ENCODE peak calls at places on chromosomes 4 and X, in four cellular contexts. F, X, B and H are unnamed samples.

GRCh38 chrX:120761810-120762209 is 113.9 kb downstream of the CT47B1 start:
- DNase-seq in F (no peak), X (peak; percentile 93), B (no peak), H (no peak)

GRCh38 chr4:189498457-189498856 is 442.2 kb upstream of the FRG1 start:
- DNase-seq in F (no peak), X (no peak), B (no peak), H (no peak)

GRCh38 chr4:118417325-118417724 is 64.5 kb upstream of the PRSS12 start:
- DNase-seq in F (no peak), X (no peak), B (no peak), H (no peak)

GRCh38 chrX:25017667-25018247 is 2.0 kb upstream of the ARX start:
- DNase-seq in F (no peak), X (no peak), B (peak; percentile 79), H (no peak)

GRCh38 chr4:63556332-63556731 is 852.9 kb downstream of the TECRL start:
- DNase-seq in F (no peak), X (no peak), B (no peak), H (no peak)

GRCh38 chr4:156971623-156972369 is at the start of gene PDGFC:
- DNase-seq in F (no peak), X (peak; percentile 61), B (peak; percentile 82), H (peak; percentile 90)

GRCh38 chr4:87073570-87074470 is 139.0 kb downstream of the AFF1 start:
- DNase-seq in F (peak; percentile 67), X (no peak), B (no peak), H (no peak)

GRCh38 chr4:155967098-155967497 is 13.4 kb upstream of the CTSO start:
- DNase-seq in F (no peak), X (peak; percentile 88), B (no peak), H (no peak)

GRCh38 chr4:151415978-151416377 is 7.0 kb downstream of the FHIP1A start:
- DNase-seq in F (no peak), X (peak; percentile 75), B (no peak), H (no peak)

GRCh38 chr4:3767569-3768288 is 1.5 kb downstream of the ADRA2C start:
- DNase-seq in F (no peak), X (no peak), B (no peak), H (no peak)

GRCh38 chrX:132071260-132071659 is 48.2 kb downstream of the STK26 start:
- DNase-seq in F (no peak), X (peak; percentile 38), B (no peak), H (no peak)

GRCh38 chrX:39022106-39022505 is 220.8 kb downstream of the MID1IP1 start:
- DNase-seq in F (no peak), X (peak; percentile 33), B (no peak), H (no peak)

GRCh38 chr4:16827762-16828724 is 70.4 kb downstream of the LDB2 start:
- DNase-seq in F (no peak), X (no peak), B (peak; percentile 27), H (no peak)

GRCh38 chr4:106546380-106546779 is 177.8 kb upstream of the GIMD1 start:
- DNase-seq in F (no peak), X (no peak), B (no peak), H (no peak)

GRCh38 chrX:132059973-132060540 is 37.0 kb downstream of the STK26 start:
- DNase-seq in F (no peak), X (no peak), B (no peak), H (no peak)

GRCh38 chrX:123849096-123849495 is 10.8 kb upstream of the XIAP start:
- DNase-seq in F (no peak), X (no peak), B (no peak), H (no peak)

GRCh38 chr4:125664091-125664767 is 349.5 kb downstream of the FAT4 start:
- DNase-seq in F (no peak), X (no peak), B (no peak), H (no peak)

GRCh38 chr4:123291329-123291728 is 105.3 kb upstream of the SPRY1 start:
- DNase-seq in F (no peak), X (no peak), B (no peak), H (no peak)

GRCh38 chrX:33817266-33817665 is 314.8 kb downstream of the FAM47A start:
- DNase-seq in F (no peak), X (no peak), B (no peak), H (no peak)

GRCh38 chrX:25523574-25523973 is 507.8 kb upstream of the ARX start:
- DNase-seq in F (no peak), X (peak; percentile 26), B (no peak), H (no peak)

GRCh38 chrX:16666541-16666940 is 16.6 kb downstream of the S100G start:
- DNase-seq in F (no peak), X (peak; percentile 33), B (no peak), H (no peak)

GRCh38 chrX:16653424-16653823 is 3.5 kb downstream of the S100G start:
- DNase-seq in F (no peak), X (peak; percentile 49), B (no peak), H (no peak)

GRCh38 chrX:6852869-6853268 is 294.6 kb upstream of the STS start:
- DNase-seq in F (no peak), X (no peak), B (no peak), H (no peak)

GRCh38 chrX:101022020-101022419 is 29.9 kb downstream of the TRMT2B start:
- DNase-seq in F (no peak), X (no peak), B (no peak), H (no peak)

GRCh38 chr4:55654131-55654530 is 18.0 kb upstream of the NMU start:
- DNase-seq in F (no peak), X (no peak), B (no peak), H (no peak)

GRCh38 chr4:3440979-3441500 is 728 bp upstream of the HGFAC start:
- DNase-seq in F (no peak), X (peak; percentile 21), B (peak; percentile 15), H (peak; percentile 62)

GRCh38 chr4:121594796-121595526 is 101.8 kb downstream of the ANXA5 start:
- DNase-seq in F (no peak), X (peak; percentile 81), B (no peak), H (no peak)

GRCh38 chr4:6489962-6490361 is 17.5 kb upstream of the PPP2R2C start:
- DNase-seq in F (no peak), X (no peak), B (no peak), H (no peak)

GRCh38 chr4:125787707-125788106 is 473.0 kb downstream of the FAT4 start:
- DNase-seq in F (no peak), X (no peak), B (no peak), H (no peak)

GRCh38 chr4:171956678-171957077 is 143.5 kb downstream of the GALNTL6 start:
- DNase-seq in F (no peak), X (no peak), B (no peak), H (no peak)

GRCh38 chr4:137609693-137610450 is 77.6 kb upstream of the PCDH18 start:
- DNase-seq in F (no peak), X (peak; percentile 39), B (no peak), H (no peak)

GRCh38 chrX:39766882-39767281 is 330.9 kb downstream of the BCOR start:
- DNase-seq in F (no peak), X (no peak), B (no peak), H (peak; percentile 78)

GRCh38 chr4:184583738-184584502 is 65.3 kb downstream of the CASP3 start:
- DNase-seq in F (peak; percentile 14), X (no peak), B (no peak), H (no peak)

GRCh38 chr4:88822034-88822433 is 124.4 kb upstream of the NAP1L5 start:
- DNase-seq in F (no peak), X (no peak), B (no peak), H (no peak)
- H3K4me3 ChIP-seq in F (peak overlapping the region; percentile 96), X (peak overlapping the region; percentile 67), B (peak overlapping the region; percentile 51), H (peak overlapping the region; percentile 34)

GRCh38 chrX:154327026-154327820 is 31.6 kb downstream of the TKTL1 start:
- DNase-seq in F (peak; percentile 64), X (no peak), B (no peak), H (no peak)
- H3K4me3 ChIP-seq in F (peak overlapping the region; percentile 61), X (no peak overlapping the region), B (no peak overlapping the region), H (no peak overlapping the region)

DNA sequence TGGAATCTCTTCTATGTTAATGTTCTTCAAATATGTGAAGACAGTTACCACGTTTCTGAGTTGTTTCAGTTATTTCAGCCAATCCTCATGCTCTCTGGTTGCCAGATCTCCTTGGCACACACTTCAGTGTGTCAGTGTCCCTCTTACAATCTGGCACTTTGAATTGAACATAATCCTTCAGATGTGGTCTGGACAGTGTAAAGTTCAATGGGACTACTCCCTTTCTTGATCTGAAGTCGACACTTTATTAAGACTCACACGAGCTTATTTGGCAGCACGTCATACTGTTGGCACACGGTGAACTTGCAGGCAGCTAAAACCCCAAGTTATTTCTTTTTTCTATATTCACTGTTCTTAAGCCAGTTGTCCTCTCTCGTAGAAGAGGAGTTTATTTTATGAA is 28.2 kb downstream of the ARSJ start:
- DNase-seq in F (no peak), X (peak; percentile 68), B (no peak), H (no peak)
- H3K4me3 ChIP-seq in F (no peak overlapping the region), X (no peak overlapping the region), B (no peak overlapping the region), H (no peak overlapping the region)

DNA sequence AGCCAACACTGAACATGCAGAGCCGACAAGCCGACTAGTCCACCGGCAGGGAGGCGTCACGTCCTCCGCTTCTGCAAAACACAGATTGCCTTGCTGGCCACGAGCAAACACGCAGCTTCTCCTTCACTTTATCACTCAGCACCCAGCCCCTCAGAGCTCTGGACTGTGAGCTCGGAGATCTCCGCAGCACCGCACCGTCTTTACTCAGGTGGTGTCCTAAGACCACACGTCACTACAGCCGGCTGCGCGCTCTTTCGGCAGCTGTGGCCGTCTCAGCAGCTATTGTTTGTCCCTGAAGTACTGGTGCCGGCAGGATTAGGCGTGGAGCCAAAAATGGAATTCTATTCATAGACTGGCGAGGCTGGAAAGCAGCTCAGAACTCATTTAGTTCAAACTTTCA is 72.0 kb downstream of the FAT1 start:
- DNase-seq in F (no peak), X (no peak), B (no peak), H (peak; percentile 77)
- H3K4me3 ChIP-seq in F (no peak overlapping the region), X (no peak overlapping the region), B (no peak overlapping the region), H (peak overlapping the region; percentile 45)

GRCh38 chr4:84994280-84994679 is 27.8 kb upstream of the WDFY3 start:
- DNase-seq in F (no peak), X (peak; percentile 24), B (no peak), H (no peak)
- H3K4me3 ChIP-seq in F (no peak overlapping the region), X (no peak overlapping the region), B (no peak overlapping the region), H (no peak overlapping the region)

GRCh38 chrX:68894142-68894512 is 65.3 kb downstream of the EFNB1 start:
- DNase-seq in F (no peak), X (no peak), B (no peak), H (peak; percentile 75)
- H3K4me3 ChIP-seq in F (no peak overlapping the region), X (no peak overlapping the region), B (no peak overlapping the region), H (no peak overlapping the region)

GRCh38 chrX:69616520-69617203 is 749 bp downstream of the EDA start:
- DNase-seq in F (peak; percentile 2), X (no peak), B (peak; percentile 32), H (peak; percentile 51)
- H3K4me3 ChIP-seq in F (no peak overlapping the region), X (peak overlapping the region; percentile 38), B (peak overlapping the region; percentile 50), H (peak overlapping the region; percentile 9)

GRCh38 chr4:30917946-30918345 is 197.8 kb downstream of the PCDH7 start:
- DNase-seq in F (no peak), X (no peak), B (no peak), H (no peak)
- H3K4me3 ChIP-seq in F (no peak overlapping the region), X (no peak overlapping the region), B (no peak overlapping the region), H (no peak overlapping the region)

DNA sequence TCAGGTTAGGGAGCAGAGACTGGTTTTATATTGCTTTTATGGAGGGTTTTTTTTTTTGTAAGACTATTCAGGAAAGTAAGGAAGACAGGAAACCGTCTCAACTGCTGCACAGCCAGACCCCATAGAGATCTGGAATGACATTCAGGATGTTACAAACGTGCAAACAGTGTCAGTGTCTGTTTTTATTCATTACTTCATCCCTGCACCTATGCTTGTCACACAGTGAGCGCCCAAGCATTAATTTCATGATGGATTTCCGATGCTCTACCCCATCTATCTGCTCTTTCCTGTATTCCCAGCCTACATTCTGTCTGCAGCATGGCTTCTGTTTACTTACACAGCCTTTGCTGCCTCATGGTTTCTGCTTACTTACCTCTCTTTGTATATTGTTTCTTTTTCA is 53.2 kb downstream of the SEPTIN11 start:
- DNase-seq in F (no peak), X (no peak), B (no peak), H (no peak)
- H3K4me3 ChIP-seq in F (no peak overlapping the region), X (no peak overlapping the region), B (no peak overlapping the region), H (no peak overlapping the region)